ENCODE peak calls at places on chromosomes 5 and 9, in five cellular contexts. Q, F, Y, T and W are unnamed samples.

GRCh38 chr5:173542964-173543363 is 73.5 kb downstream of the BOD1 start:
- DNase-seq in Y (no peak), Q (no peak), F (no peak), T (peak; percentile 51), W (no peak)

GRCh38 chr9:86500031-86500430 is 145.8 kb upstream of the TUT7 start:
- DNase-seq in Q (no peak), F (no peak), Y (no peak), T (no peak), W (no peak)

GRCh38 chr5:13992795-13993194 is 48.3 kb upstream of the DNAH5 start:
- DNase-seq in Q (no peak), T (no peak), F (no peak), Y (no peak), W (no peak)

GRCh38 chr5:177472460-177473441 is 683 bp downstream of the DBN1 start:
- DNase-seq in F (peak; percentile 62), T (no peak), Y (no peak), Q (no peak), W (peak; percentile 78)

GRCh38 chr5:58135571-58136335 is 324.1 kb downstream of the PLK2 start:
- DNase-seq in F (no peak), Y (peak; percentile 57), T (no peak), Q (no peak), W (no peak)

GRCh38 chr5:173869316-173869715 is 18.8 kb upstream of the CPEB4 start:
- DNase-seq in Y (no peak), T (no peak), F (no peak), Q (no peak), W (no peak)

GRCh38 chr5:81519217-81519905 is 125.4 kb upstream of the ACOT12 start:
- DNase-seq in Y (no peak), Q (no peak), F (no peak), T (no peak), W (no peak)

GRCh38 chr5:130166839-130167490 is 262.7 kb downstream of the CHSY3 start:
- DNase-seq in F (no peak), Q (no peak), T (no peak), Y (no peak), W (no peak)

GRCh38 chr9:130849356-130849755 is 14.3 kb downstream of the ABL1 start:
- DNase-seq in Y (no peak), T (no peak), F (no peak), Q (no peak), W (no peak)

GRCh38 chr9:111936391-111936790 is 39.8 kb downstream of the UGCG start:
- DNase-seq in T (no peak), F (no peak), Y (no peak), Q (no peak), W (no peak)

GRCh38 chr9:137395666-137396010 is 27.3 kb downstream of the EXD3 start:
- DNase-seq in Y (no peak), Q (no peak), T (no peak), F (no peak), W (no peak)

GRCh38 chr5:79436224-79436623 is 77.7 kb downstream of the HOMER1 start:
- DNase-seq in T (no peak), Q (no peak), Y (peak; percentile 71), F (no peak), W (no peak)

GRCh38 chr5:78504726-78505431 is 143.7 kb downstream of the LHFPL2 start:
- DNase-seq in Y (peak; percentile 100), T (peak; percentile 95), F (peak; percentile 72), Q (peak; percentile 76), W (peak; percentile 92)

GRCh38 chr9:97773723-97774122 is 76.6 kb upstream of the XPA start:
- DNase-seq in T (peak; percentile 39), F (peak; percentile 65), Y (peak; percentile 35), Q (no peak), W (peak; percentile 94)

GRCh38 chr5:103371046-103371603 is 112.6 kb downstream of the MACIR start:
- DNase-seq in F (no peak), T (no peak), Y (no peak), Q (no peak), W (no peak)

GRCh38 chr9:115442054-115442453 is 324.1 kb upstream of the TNC start:
- DNase-seq in Y (peak; percentile 74), T (no peak), F (no peak), Q (no peak), W (no peak)

GRCh38 chr9:87063883-87064282 is 116.6 kb upstream of the GAS1 start:
- DNase-seq in Q (no peak), F (no peak), Y (peak; percentile 62), T (no peak), W (peak; percentile 13)

GRCh38 chr5:135222171-135222681 is 176.8 kb downstream of the MACROH2A1 start:
- DNase-seq in Q (no peak), F (peak; percentile 4), T (no peak), Y (no peak), W (no peak)

GRCh38 chr5:79536193-79536906 is 22.4 kb upstream of the HOMER1 start:
- DNase-seq in Y (no peak), F (no peak), Q (no peak), T (no peak), W (no peak)

GRCh38 chr9:21993893-21994525 is at the start of gene CDKN2A:
- DNase-seq in Q (no peak), F (peak; percentile 55), T (peak; percentile 30), Y (no peak), W (peak; percentile 64)

GRCh38 chr9:135372036-135372435 is 107.5 kb upstream of the PPP1R26 start:
- DNase-seq in Y (no peak), F (no peak), T (no peak), Q (no peak), W (no peak)

GRCh38 chr5:90477073-90477472 is 2.4 kb downstream of the POLR3G start:
- DNase-seq in T (no peak), Q (no peak), Y (no peak), F (no peak), W (no peak)

GRCh38 chr9:16136961-16137360 is 584.1 kb downstream of the CCDC171 start:
- DNase-seq in T (peak; percentile 73), F (no peak), Q (no peak), Y (peak; percentile 97), W (no peak)

GRCh38 chr5:127296321-127296720 is 5.7 kb downstream of the MEGF10 start:
- DNase-seq in F (no peak), Q (no peak), T (no peak), Y (peak; percentile 64), W (no peak)

GRCh38 chr5:152572812-152573211 is 167.7 kb upstream of the NMUR2 start:
- DNase-seq in T (no peak), Q (no peak), Y (no peak), F (no peak), W (no peak)

GRCh38 chr5:159310492-159310891 is 19.8 kb downstream of the IL12B start:
- DNase-seq in F (peak; percentile 55), T (no peak), Y (peak; percentile 36), Q (no peak), W (no peak)

GRCh38 chr9:131300444-131300843 is 10.9 kb downstream of the PLPP7 start:
- DNase-seq in Y (no peak), F (no peak), T (no peak), Q (no peak), W (no peak)

GRCh38 chr5:139954022-139954421 is 89.1 kb downstream of the NRG2 start:
- DNase-seq in F (no peak), Q (no peak), T (no peak), Y (no peak), W (no peak)

GRCh38 chr5:139955053-139955605 is 88.0 kb downstream of the NRG2 start:
- DNase-seq in Y (no peak), Q (no peak), F (no peak), T (no peak), W (no peak)

GRCh38 chr5:139955616-139956283 is 87.3 kb downstream of the NRG2 start:
- DNase-seq in T (no peak), Q (no peak), F (no peak), Y (no peak), W (no peak)

GRCh38 chr5:139956342-139956741 is 86.8 kb downstream of the NRG2 start:
- DNase-seq in Q (no peak), T (no peak), F (no peak), Y (no peak), W (no peak)

DNA sequence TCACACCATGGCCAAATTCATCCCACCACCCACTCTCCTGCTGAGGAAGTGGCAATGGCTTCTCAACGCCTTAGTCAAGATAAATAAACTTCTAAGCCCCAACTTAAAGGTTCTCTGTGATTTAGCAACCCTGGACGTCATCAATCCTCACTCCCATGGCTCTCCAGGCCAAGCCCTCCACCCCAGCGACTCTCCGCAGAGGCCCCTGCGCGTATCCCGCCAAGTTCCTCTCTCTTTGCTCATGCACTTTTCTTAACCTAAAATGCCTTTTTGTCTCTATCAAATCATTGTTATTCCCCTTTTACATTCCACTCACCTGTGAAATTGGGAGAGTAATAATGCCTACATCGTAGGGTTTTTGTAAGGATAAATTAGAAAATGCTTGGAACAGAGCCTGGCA is 88.6 kb downstream of the NRG2 start:
- DNase-seq in Q (no peak), F (no peak), T (no peak), Y (no peak), W (no peak)
- H3K4me3 ChIP-seq in Q (no peak overlapping the region), F (no peak overlapping the region), T (no peak overlapping the region), Y (no peak overlapping the region), W (no peak overlapping the region)

DNA sequence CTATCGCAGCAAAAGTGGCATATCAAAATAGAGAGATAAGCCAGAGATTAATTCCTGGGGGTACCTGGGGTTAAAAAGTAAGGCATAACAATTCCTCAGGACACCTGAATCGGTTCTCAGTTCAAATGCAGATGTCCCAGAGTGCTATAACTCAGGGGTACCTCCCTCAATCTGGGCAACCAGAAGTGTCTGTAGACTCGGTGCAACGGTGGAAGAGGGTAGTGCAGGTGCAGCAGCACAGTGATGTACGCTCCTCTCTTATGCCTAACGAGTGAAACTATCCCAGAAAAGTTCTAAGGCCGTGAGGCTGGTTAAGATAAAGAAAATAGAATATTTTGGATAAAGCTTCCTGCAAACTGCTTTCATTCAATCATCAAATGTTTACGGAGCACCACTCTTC is 7.9 kb upstream of the NR4A3 start:
- DNase-seq in F (no peak), T (no peak), Y (no peak), Q (no peak), W (no peak)
- H3K4me1 ChIP-seq in F (peaks cover 6% of the 10 kb centered on the region), T (peaks cover 19% of the 10 kb centered on the region), Y (peaks cover 4% of the 10 kb centered on the region), Q (no peaks in the 10 kb centered on the region), W (no peaks in the 10 kb centered on the region)

GRCh38 chr5:147690595-147690994 is 91.9 kb downstream of the JAKMIP2 start:
- DNase-seq in F (no peak), T (no peak), Y (no peak), Q (no peak), W (no peak)

GRCh38 chr5:147691134-147691533 is 91.4 kb downstream of the JAKMIP2 start:
- DNase-seq in T (no peak), Q (no peak), Y (no peak), F (no peak), W (no peak)

GRCh38 chr5:147686421-147686820 is 96.1 kb downstream of the JAKMIP2 start:
- DNase-seq in T (no peak), Y (peak; percentile 55), F (no peak), Q (no peak), W (no peak)

GRCh38 chr5:147688965-147689364 is 93.6 kb downstream of the JAKMIP2 start:
- DNase-seq in F (peak; percentile 15), Y (peak; percentile 62), T (peak; percentile 31), Q (no peak), W (peak; percentile 74)

GRCh38 chr5:147689436-147689835 is 93.1 kb downstream of the JAKMIP2 start:
- DNase-seq in T (no peak), F (no peak), Y (peak; percentile 17), Q (no peak), W (no peak)
- H3K27ac ChIP-seq in T (no peak overlapping the region), F (peak overlapping the region; percentile 47), Y (no peak overlapping the region), Q (no peak overlapping the region), W (no peak overlapping the region)

GRCh38 chr5:77211013-77211690 is 672 bp downstream of the PDE8B start:
- DNase-seq in Y (no peak), Q (no peak), F (no peak), T (no peak), W (peak; percentile 48)
- H3K4me3 ChIP-seq in Y (peak overlapping the region; percentile 35), Q (peak overlapping the region; percentile 45), F (peak overlapping the region; percentile 48), T (peak overlapping the region; percentile 46), W (peak overlapping the region; percentile 95)